ENCODE peak calls at places on chromosome 9, in ten cellular contexts. V, R, S, A, G, N, C, U, D and H are unnamed samples.

GRCh38 chr9:8863886-8864881 is 1064.6 kb upstream of the DMAC1 start:
- DNase-seq in V (no peak), R (peak), S (no peak), A (no peak), G (no peak), N (no peak), C (no peak), U (no peak), D (no peak), H (no peak)

GRCh38 chr9:77980622-77981021 is 51.0 kb downstream of the GNAQ start:
- DNase-seq in V (no peak), R (peak), S (no peak), A (no peak), G (no peak), N (no peak), C (no peak), U (peak), D (no peak), H (no peak)

GRCh38 chr9:77433675-77434445 is 214.3 kb downstream of the GNA14 start:
- DNase-seq in V (peak), R (peak), S (peak), A (no peak), G (peak), N (peak), C (peak), U (peak), D (peak), H (peak)

GRCh38 chr9:129548571-129549135 is 72.2 kb downstream of the C9orf50 start:
- DNase-seq in V (no peak), R (no peak), S (no peak), A (no peak), G (no peak), N (no peak), C (no peak), U (no peak), D (no peak), H (no peak)

GRCh38 chr9:114696814-114697544 is 15.0 kb upstream of the TEX48 start:
- DNase-seq in V (peak), R (no peak), S (no peak), A (no peak), G (no peak), N (no peak), C (peak), U (peak), D (peak), H (peak)

GRCh38 chr9:79757906-79758669 is 186.3 kb downstream of the TLE4 start:
- DNase-seq in V (no peak), R (peak), S (peak), A (no peak), G (no peak), N (no peak), C (no peak), U (no peak), D (no peak), H (no peak)

GRCh38 chr9:84325347-84325982 is 15.1 kb downstream of the SLC28A3 start:
- DNase-seq in V (no peak), R (no peak), S (no peak), A (no peak), G (no peak), N (no peak), C (no peak), U (no peak), D (no peak), H (no peak)

GRCh38 chr9:133633681-133633990 is 2.5 kb upstream of the DBH start:
- DNase-seq in V (no peak), R (no peak), S (no peak), A (no peak), G (no peak), N (no peak), C (no peak), U (no peak), D (no peak), H (no peak)

GRCh38 chr9:30348904-30349303 is 2035.5 kb upstream of the ACO1 start:
- DNase-seq in V (no peak), R (no peak), S (no peak), A (no peak), G (no peak), N (no peak), C (no peak), U (no peak), D (no peak), H (no peak)

GRCh38 chr9:6413365-6414263 is 615 bp downstream of the UHRF2 start:
- DNase-seq in V (peak), R (peak), S (peak), A (no peak), G (peak), N (peak), C (peak), U (no peak), D (peak), H (peak)

GRCh38 chr9:124776952-124777645 is at the start of gene OLFML2A:
- DNase-seq in V (peak), R (no peak), S (peak), A (no peak), G (no peak), N (no peak), C (no peak), U (no peak), D (peak), H (peak)

GRCh38 chr9:6126377-6126776 is 89.2 kb upstream of the IL33 start:
- DNase-seq in V (no peak), R (no peak), S (no peak), A (no peak), G (no peak), N (no peak), C (no peak), U (no peak), D (no peak), H (no peak)

GRCh38 chr9:14222149-14222835 is 91.6 kb downstream of the NFIB start:
- DNase-seq in V (no peak), R (no peak), S (no peak), A (no peak), G (no peak), N (no peak), C (no peak), U (no peak), D (no peak), H (no peak)

GRCh38 chr9:96169901-96170300 is 132.1 kb downstream of the HSD17B3 start:
- DNase-seq in V (no peak), R (no peak), S (no peak), A (no peak), G (no peak), N (no peak), C (no peak), U (no peak), D (no peak), H (no peak)

GRCh38 chr9:122206118-122207046 is 22.4 kb downstream of the LHX6 start:
- DNase-seq in V (no peak), R (peak), S (no peak), A (no peak), G (no peak), N (no peak), C (no peak), U (peak), D (no peak), H (no peak)

GRCh38 chr9:99020786-99021436 is 77.2 kb downstream of the COL15A1 start:
- DNase-seq in V (no peak), R (no peak), S (no peak), A (peak), G (no peak), N (no peak), C (no peak), U (no peak), D (no peak), H (no peak)

GRCh38 chr9:89928106-89928505 is 323.3 kb downstream of the GADD45G start:
- DNase-seq in V (no peak), R (no peak), S (no peak), A (peak), G (no peak), N (no peak), C (no peak), U (no peak), D (no peak), H (no peak)

GRCh38 chr9:34989946-34990635 is 546 bp downstream of the DNAJB5 start:
- DNase-seq in V (peak), R (peak), S (peak), A (peak), G (peak), N (peak), C (no peak), U (peak), D (peak), H (peak)

GRCh38 chr9:3835393-3835792 is 309.6 kb upstream of the RFX3 start:
- DNase-seq in V (no peak), R (no peak), S (no peak), A (no peak), G (no peak), N (no peak), C (no peak), U (no peak), D (no peak), H (no peak)

GRCh38 chr9:17082343-17082742 is 52.5 kb upstream of the CNTLN start:
- DNase-seq in V (no peak), R (peak), S (no peak), A (no peak), G (peak), N (no peak), C (no peak), U (peak), D (no peak), H (no peak)

GRCh38 chr9:87500491-87500890 is 2.8 kb downstream of the DAPK1 start:
- DNase-seq in V (no peak), R (peak), S (peak), A (no peak), G (no peak), N (no peak), C (no peak), U (no peak), D (peak), H (no peak)

GRCh38 chr9:135711411-135711810 is 9.4 kb downstream of the KCNT1 start:
- DNase-seq in V (no peak), R (no peak), S (no peak), A (no peak), G (no peak), N (no peak), C (no peak), U (no peak), D (no peak), H (no peak)

GRCh38 chr9:132443951-132444615 is 34.1 kb downstream of the CFAP77 start:
- DNase-seq in V (no peak), R (no peak), S (peak), A (no peak), G (no peak), N (no peak), C (no peak), U (no peak), D (no peak), H (no peak)

GRCh38 chr9:136045595-136046554 is 49.2 kb downstream of the NACC2 start:
- DNase-seq in V (no peak), R (peak), S (peak), A (peak), G (no peak), N (no peak), C (no peak), U (peak), D (no peak), H (no peak)

GRCh38 chr9:92392690-92393089 is 11.7 kb downstream of the OGN start:
- DNase-seq in V (no peak), R (no peak), S (no peak), A (no peak), G (no peak), N (no peak), C (no peak), U (no peak), D (no peak), H (no peak)

GRCh38 chr9:123615381-123615780 is 259.4 kb downstream of the CRB2 start:
- DNase-seq in V (no peak), R (no peak), S (no peak), A (no peak), G (no peak), N (no peak), C (no peak), U (no peak), D (no peak), H (no peak)

GRCh38 chr9:20499013-20499412 is 123.3 kb downstream of the MLLT3 start:
- DNase-seq in V (no peak), R (no peak), S (no peak), A (no peak), G (no peak), N (no peak), C (no peak), U (no peak), D (no peak), H (no peak)